ENCODE peak calls at places on chromosomes 6 and 20, in nine cellular contexts. L is H9, Q is neural progenitor cell, J is MM.1S, V is GM23248, W is fibroblast of lung, C is HepG2, Z is mammary epithelial cell, H is hepatocyte. P is an unnamed sample. For H4K20me1, the result is how much of the 10 kb centered on the place peaks cover.

GRCh38 chr6:3939964-3940363 is 90.8 kb downstream of the FAM50B start:
- DNase-seq in L (no peak), Q (no peak), J (no peak), V (no peak), W (no peak), C (no peak), Z (no peak), H (peak), P (no peak)

GRCh38 chr20:49343246-49343645 is 65.4 kb upstream of the ZNFX1 start:
- DNase-seq in L (no peak), Q (no peak), J (no peak), V (no peak), W (peak), C (no peak), Z (peak), H (no peak), P (no peak)

GRCh38 chr20:8842525-8842924 is 226.4 kb upstream of the PLCB4 start:
- DNase-seq in L (no peak), Q (no peak), J (no peak), V (no peak), W (no peak), C (no peak), Z (no peak), H (no peak), P (no peak)

GRCh38 chr6:89281779-89282246 is 33.3 kb downstream of the GABRR2 start:
- DNase-seq in L (peak), Q (peak), J (no peak), V (peak), W (peak), C (peak), Z (peak), H (no peak), P (peak)

GRCh38 chr6:170129691-170130171 is 161.1 kb downstream of the DLL1 start:
- DNase-seq in L (no peak), Q (no peak), J (no peak), V (peak), W (no peak), C (no peak), Z (peak), H (peak), P (no peak)

GRCh38 chr6:145544514-145544913 is 190.8 kb downstream of the EPM2A start:
- DNase-seq in L (no peak), Q (no peak), J (no peak), V (peak), W (peak), C (no peak), Z (peak), H (no peak), P (no peak)

GRCh38 chr6:84074988-84075781 is 41.6 kb downstream of the MRAP2 start:
- DNase-seq in L (peak), Q (peak), J (no peak), V (peak), W (peak), C (no peak), Z (peak), H (peak), P (peak)

GRCh38 chr6:106882601-106883518 is 91.7 kb downstream of the CD24 start:
- DNase-seq in L (no peak), Q (no peak), J (no peak), V (no peak), W (no peak), C (no peak), Z (peak), H (no peak), P (no peak)

GRCh38 chr20:61608275-61609085 is 356.4 kb downstream of the CDH4 start:
- DNase-seq in L (peak), Q (peak), J (peak), V (peak), W (peak), C (peak), Z (peak), H (peak), P (peak)
- H2AFZ ChIP-seq in L (no peak), Q (no peak), J (no peak), V (no peak), W (no peak), C (no peak), Z (no peak), H (no peak), P (no peak)

DNA sequence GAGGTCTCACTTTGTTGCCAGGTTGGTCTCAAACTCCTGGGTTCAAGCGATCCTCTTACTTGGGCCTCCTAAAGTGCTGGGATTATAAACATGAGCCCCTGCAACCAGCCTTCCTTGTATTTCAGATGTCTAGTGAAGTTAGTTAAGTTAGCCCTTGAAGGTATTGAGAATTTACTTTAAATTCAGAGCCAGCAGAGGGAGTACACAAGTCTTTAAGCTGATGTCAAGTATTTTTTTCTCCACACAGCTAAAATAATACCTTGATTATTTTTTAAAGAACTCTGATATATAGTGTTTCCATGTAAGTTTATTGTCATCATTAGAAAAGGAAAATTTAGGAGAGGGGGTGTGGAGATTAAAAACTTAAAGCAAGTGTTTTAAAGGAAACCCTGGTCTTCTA is 9.8 kb downstream of the FOXO3 start:
- DNase-seq in L (no peak), Q (no peak), J (peak), V (peak), W (no peak), C (no peak), Z (no peak), H (no peak), P (peak)
- H4K20me1 ChIP-seq in L (under half), Q (under half), J (half or more), V (under half), W (under half), C (under half), Z (under half), H (half or more), P (under half)

GRCh38 chr6:43097502-43097901 is 21.4 kb downstream of the PTK7 start:
- DNase-seq in L (no peak), Q (no peak), J (no peak), V (no peak), W (no peak), C (no peak), Z (no peak), H (no peak), P (no peak)
- H2AFZ ChIP-seq in L (no peak), Q (no peak), J (no peak), V (no peak), W (no peak), C (no peak), Z (peak), H (no peak), P (no peak)

GRCh38 chr6:56699066-56699654 is 56.5 kb upstream of the DST start:
- DNase-seq in L (no peak), Q (no peak), J (peak), V (peak), W (no peak), C (peak), Z (no peak), H (no peak), P (no peak)

GRCh38 chr6:56693988-56694387 is 51.3 kb upstream of the DST start:
- DNase-seq in L (no peak), Q (no peak), J (no peak), V (no peak), W (peak), C (no peak), Z (no peak), H (no peak), P (no peak)

GRCh38 chr6:56692586-56693245 is 50.0 kb upstream of the DST start:
- DNase-seq in L (no peak), Q (no peak), J (no peak), V (peak), W (peak), C (peak), Z (no peak), H (no peak), P (no peak)

GRCh38 chr6:56693246-56693607 is 50.5 kb upstream of the DST start:
- DNase-seq in L (no peak), Q (no peak), J (no peak), V (peak), W (peak), C (peak), Z (peak), H (peak), P (no peak)

DNA sequence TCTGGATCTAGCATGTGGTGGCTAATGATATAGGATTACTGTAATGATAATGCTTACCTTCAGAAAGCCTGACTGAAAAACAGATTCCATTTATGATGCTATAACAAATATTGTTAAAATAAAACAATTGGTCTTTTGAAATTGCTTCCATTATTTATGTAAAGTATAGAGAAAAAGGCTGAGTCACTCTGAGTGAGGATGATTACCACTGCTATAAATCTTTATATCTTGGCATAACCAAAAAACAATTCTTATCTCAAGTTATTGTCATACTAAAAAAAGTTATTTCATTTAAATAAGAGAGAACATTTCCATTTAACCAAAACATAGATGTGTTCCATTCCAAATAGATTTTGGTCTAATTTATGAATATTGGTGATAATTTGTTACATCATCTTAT is 53.0 kb upstream of the DST start:
- DNase-seq in L (no peak), Q (no peak), J (no peak), V (peak), W (peak), C (no peak), Z (no peak), H (no peak), P (no peak)
- H4K20me1 ChIP-seq in L (under half), Q (half or more), J (under half), V (under half), W (under half), C (under half), Z (under half), H (under half), P (under half)

GRCh38 chr6:26519359-26519758 is 18.8 kb upstream of the HMGN4 start:
- DNase-seq in L (no peak), Q (no peak), J (no peak), V (no peak), W (no peak), C (no peak), Z (no peak), H (no peak), P (no peak)

GRCh38 chr6:26524722-26525360 is 13.3 kb upstream of the HMGN4 start:
- DNase-seq in L (no peak), Q (no peak), J (no peak), V (no peak), W (no peak), C (no peak), Z (no peak), H (no peak), P (no peak)

GRCh38 chr6:26520088-26520839 is 17.9 kb upstream of the HMGN4 start:
- DNase-seq in L (no peak), Q (no peak), J (no peak), V (peak), W (no peak), C (peak), Z (no peak), H (no peak), P (no peak)

GRCh38 chr6:26521485-26522391 is 16.4 kb upstream of the HMGN4 start:
- DNase-seq in L (peak), Q (peak), J (peak), V (peak), W (peak), C (no peak), Z (peak), H (peak), P (peak)

GRCh38 chr6:26520840-26521484 is 17.2 kb upstream of the HMGN4 start:
- DNase-seq in L (peak), Q (peak), J (peak), V (peak), W (peak), C (peak), Z (peak), H (peak), P (peak)
- H2AFZ ChIP-seq in L (no peak), Q (peak), J (peak), V (peak), W (peak), C (no peak), Z (peak), H (peak), P (peak)